ENCODE peak calls at places on chromosomes 16 and 17, in eight cellular contexts. One of them, this sample, is unnamed.

GRCh38 chr16:85461814-85462404 is 151.2 kb upstream of the GSE1 start:
- DNase-seq in glomerular endothelial cell: no peak
- DNase-seq in HT1080: no peak
- DNase-seq in head of caudate nucleus: peak
- DNase-seq in A549: no peak
- DNase-seq in left cardiac atrium: no peak
- DNase-seq in SK-MEL-5: no peak
- DNase-seq in stimulated activated CD4-positive, alpha-beta T cell treated with anti-CD3 and anti-CD28 coated beads, TNF-alpha, amount 100 ng/mL, for 24 hours: no peak
- DNase-seq in this sample: peak

GRCh38 chr16:56984639-56985038 is 4.7 kb upstream of the NLRC5 start:
- DNase-seq in glomerular endothelial cell: no peak
- DNase-seq in HT1080: no peak
- DNase-seq in head of caudate nucleus: no peak
- DNase-seq in A549: no peak
- DNase-seq in left cardiac atrium: no peak
- DNase-seq in SK-MEL-5: no peak
- DNase-seq in stimulated activated CD4-positive, alpha-beta T cell treated with anti-CD3 and anti-CD28 coated beads, TNF-alpha, amount 100 ng/mL, for 24 hours: no peak
- DNase-seq in this sample: no peak

GRCh38 chr17:3788200-3788599 is 12.8 kb downstream of the ITGAE start:
- DNase-seq in glomerular endothelial cell: no peak
- DNase-seq in HT1080: peak
- DNase-seq in head of caudate nucleus: no peak
- DNase-seq in A549: no peak
- DNase-seq in left cardiac atrium: no peak
- DNase-seq in SK-MEL-5: peak
- DNase-seq in stimulated activated CD4-positive, alpha-beta T cell treated with anti-CD3 and anti-CD28 coated beads, TNF-alpha, amount 100 ng/mL, for 24 hours: no peak
- DNase-seq in this sample: no peak

GRCh38 chr17:45410144-45411091 is 22.3 kb downstream of the ARHGAP27 start:
- DNase-seq in glomerular endothelial cell: no peak
- DNase-seq in HT1080: no peak
- DNase-seq in head of caudate nucleus: peak
- DNase-seq in A549: no peak
- DNase-seq in left cardiac atrium: no peak
- DNase-seq in SK-MEL-5: no peak
- DNase-seq in stimulated activated CD4-positive, alpha-beta T cell treated with anti-CD3 and anti-CD28 coated beads, TNF-alpha, amount 100 ng/mL, for 24 hours: peak
- DNase-seq in this sample: no peak

GRCh38 chr17:72122668-72123495 is 2.1 kb downstream of the SOX9 start:
- DNase-seq in glomerular endothelial cell: no peak
- DNase-seq in HT1080: peak
- DNase-seq in head of caudate nucleus: no peak
- DNase-seq in A549: no peak
- DNase-seq in left cardiac atrium: no peak
- DNase-seq in SK-MEL-5: no peak
- DNase-seq in stimulated activated CD4-positive, alpha-beta T cell treated with anti-CD3 and anti-CD28 coated beads, TNF-alpha, amount 100 ng/mL, for 24 hours: no peak
- DNase-seq in this sample: peak

GRCh38 chr16:8741636-8742427 is 55.6 kb downstream of the TMEM186 start:
- DNase-seq in glomerular endothelial cell: no peak
- DNase-seq in HT1080: no peak
- DNase-seq in head of caudate nucleus: no peak
- DNase-seq in A549: no peak
- DNase-seq in left cardiac atrium: no peak
- DNase-seq in SK-MEL-5: no peak
- DNase-seq in stimulated activated CD4-positive, alpha-beta T cell treated with anti-CD3 and anti-CD28 coated beads, TNF-alpha, amount 100 ng/mL, for 24 hours: no peak
- DNase-seq in this sample: no peak

GRCh38 chr16:67151431-67152097 is 766 bp upstream of the B3GNT9 start:
- DNase-seq in glomerular endothelial cell: no peak
- DNase-seq in HT1080: no peak
- DNase-seq in head of caudate nucleus: no peak
- DNase-seq in A549: peak
- DNase-seq in left cardiac atrium: no peak
- DNase-seq in SK-MEL-5: no peak
- DNase-seq in stimulated activated CD4-positive, alpha-beta T cell treated with anti-CD3 and anti-CD28 coated beads, TNF-alpha, amount 100 ng/mL, for 24 hours: no peak
- DNase-seq in this sample: no peak

GRCh38 chr17:77832180-77832560 is 126.3 kb upstream of the TNRC6C start:
- DNase-seq in glomerular endothelial cell: no peak
- DNase-seq in HT1080: no peak
- DNase-seq in head of caudate nucleus: no peak
- DNase-seq in A549: no peak
- DNase-seq in left cardiac atrium: peak
- DNase-seq in SK-MEL-5: no peak
- DNase-seq in stimulated activated CD4-positive, alpha-beta T cell treated with anti-CD3 and anti-CD28 coated beads, TNF-alpha, amount 100 ng/mL, for 24 hours: no peak
- DNase-seq in this sample: no peak

GRCh38 chr17:65537845-65538678 is 23.4 kb downstream of the AXIN2 start:
- DNase-seq in glomerular endothelial cell: no peak
- DNase-seq in HT1080: no peak
- DNase-seq in head of caudate nucleus: no peak
- DNase-seq in A549: no peak
- DNase-seq in left cardiac atrium: no peak
- DNase-seq in SK-MEL-5: no peak
- DNase-seq in stimulated activated CD4-positive, alpha-beta T cell treated with anti-CD3 and anti-CD28 coated beads, TNF-alpha, amount 100 ng/mL, for 24 hours: peak
- DNase-seq in this sample: no peak

This sample was measured in fibroblast of lung.